ENCODE peak calls at places on chromosomes 11 and 22, in six cellular contexts. U, K, L, Q, R and Y are unnamed samples.

GRCh38 chr22:27802389-27803079 is 978 bp upstream of the MN1 start:
- DNase-seq in U (no peak), K (no peak), L (no peak), Q (no peak), R (peak; percentile 21), Y (no peak)

GRCh38 chr11:47997063-47998053 is 17.0 kb downstream of the PTPRJ start:
- DNase-seq in U (no peak), K (no peak), L (no peak), Q (no peak), R (no peak), Y (no peak)

GRCh38 chr11:60756307-60757032 is at the start of gene MS4A15:
- DNase-seq in U (no peak), K (no peak), L (no peak), Q (peak; percentile 41), R (no peak), Y (no peak)

GRCh38 chr11:3745161-3745560 is 52.2 kb downstream of the NUP98 start:
- DNase-seq in U (no peak), K (no peak), L (no peak), Q (no peak), R (no peak), Y (no peak)

GRCh38 chr22:33163815-33164214 is 105.6 kb upstream of the SYN3 start:
- DNase-seq in U (no peak), K (no peak), L (no peak), Q (no peak), R (no peak), Y (no peak)

GRCh38 chr11:64356498-64357411 is 2.2 kb upstream of the RPS6KA4 start:
- DNase-seq in U (no peak), K (no peak), L (no peak), Q (peak; percentile 88), R (no peak), Y (no peak)

GRCh38 chr11:131579932-131580387 is 209.5 kb downstream of the NTM start:
- DNase-seq in U (no peak), K (no peak), L (no peak), Q (peak; percentile 4), R (no peak), Y (no peak)

GRCh38 chr11:45110562-45110961 is 35.9 kb upstream of the PRDM11 start:
- DNase-seq in U (no peak), K (no peak), L (no peak), Q (peak; percentile 70), R (peak; percentile 55), Y (no peak)

GRCh38 chr11:122209619-122210377 is 93.8 kb upstream of the BLID start:
- DNase-seq in U (peak; percentile 52), K (no peak), L (peak; percentile 59), Q (no peak), R (peak; percentile 90), Y (no peak)

GRCh38 chr11:78354741-78355705 is 62.6 kb downstream of the GAB2 start:
- DNase-seq in U (peak; percentile 35), K (no peak), L (peak; percentile 51), Q (no peak), R (peak; percentile 40), Y (no peak)

GRCh38 chr11:86955674-86956522 is 703 bp upstream of the FZD4 start:
- DNase-seq in U (peak; percentile 23), K (no peak), L (peak; percentile 75), Q (peak; percentile 85), R (peak; percentile 90), Y (peak; percentile 5)

GRCh38 chr11:83583953-83584352 is 297.8 kb upstream of the CCDC90B start:
- DNase-seq in U (no peak), K (no peak), L (no peak), Q (no peak), R (no peak), Y (peak; percentile 56)

GRCh38 chr11:70090989-70091388 is 12.9 kb downstream of the ANO1 start:
- DNase-seq in U (no peak), K (no peak), L (no peak), Q (no peak), R (no peak), Y (no peak)

GRCh38 chr11:8788616-8789015 is 106.0 kb downstream of the RPL27A start:
- DNase-seq in U (no peak), K (no peak), L (no peak), Q (no peak), R (no peak), Y (no peak)

GRCh38 chr11:36509265-36509664 is 807 bp downstream of the TRAF6 start:
- DNase-seq in U (no peak), K (no peak), L (no peak), Q (no peak), R (no peak), Y (no peak)

GRCh38 chr11:117829369-117829725 is 4.8 kb upstream of the FXYD2 start:
- DNase-seq in U (no peak), K (no peak), L (no peak), Q (no peak), R (peak; percentile 18), Y (no peak)

GRCh38 chr11:126746443-126746842 is 254.1 kb downstream of the KIRREL3 start:
- DNase-seq in U (no peak), K (no peak), L (no peak), Q (no peak), R (no peak), Y (no peak)

GRCh38 chr22:41048791-41049717 is 43.3 kb upstream of the EP300 start:
- DNase-seq in U (no peak), K (no peak), L (peak; percentile 53), Q (no peak), R (peak; percentile 73), Y (no peak)

GRCh38 chr11:27998552-27998951 is 109.4 kb downstream of the KIF18A start:
- DNase-seq in U (no peak), K (no peak), L (no peak), Q (no peak), R (no peak), Y (no peak)

GRCh38 chr11:132258865-132259264 is 888.5 kb downstream of the NTM start:
- DNase-seq in U (no peak), K (no peak), L (no peak), Q (no peak), R (no peak), Y (no peak)

GRCh38 chr11:121928597-121929580 is 187.1 kb downstream of the BLID start:
- DNase-seq in U (no peak), K (no peak), L (no peak), Q (no peak), R (peak; percentile 40), Y (no peak)

GRCh38 chr11:120828847-120829246 is 195.1 kb upstream of the TBCEL start:
- DNase-seq in U (no peak), K (no peak), L (no peak), Q (no peak), R (no peak), Y (no peak)

GRCh38 chr11:119491753-119492455 is 68.9 kb upstream of the THY1 start:
- DNase-seq in U (no peak), K (no peak), L (no peak), Q (no peak), R (no peak), Y (no peak)

GRCh38 chr11:75432911-75433321 is at the start of gene KLHL35:
- DNase-seq in U (peak; percentile 8), K (no peak), L (no peak), Q (no peak), R (no peak), Y (no peak)

GRCh38 chr11:57586711-57587110 is 10.8 kb upstream of the SERPING1 start:
- DNase-seq in U (no peak), K (no peak), L (no peak), Q (no peak), R (no peak), Y (no peak)

GRCh38 chr11:43941257-43941879 is 1.1 kb upstream of the C11orf96 start:
- DNase-seq in U (no peak), K (no peak), L (no peak), Q (no peak), R (peak; percentile 35), Y (no peak)